ENCODE peak calls at places on chromosomes 4 and X, in six cellular contexts. One of them, this sample, is unnamed.

GRCh38 chr4:15668566-15669435 is 12.8 kb upstream of the FAM200B start:
- DNase-seq in CD8-positive, alpha-beta T cell: no peak
- DNase-seq in brain microvascular endothelial cell: no peak
- DNase-seq in WTC11: no peak
- DNase-seq in HFF-Myc: no peak
- DNase-seq in fibroblast of lung: no peak
- DNase-seq in this sample: no peak

GRCh38 chrX:48498374-48498809 is 10.4 kb upstream of the PORCN start:
- DNase-seq in brain microvascular endothelial cell: peak; percentile 63
- DNase-seq in HFF-Myc: no peak
- DNase-seq in CD8-positive, alpha-beta T cell: no peak
- DNase-seq in WTC11: no peak
- DNase-seq in fibroblast of lung: peak; percentile 90
- DNase-seq in this sample: peak; percentile 87

GRCh38 chr4:123417813-123418212 is 21.2 kb downstream of the SPRY1 start:
- DNase-seq in WTC11: no peak
- DNase-seq in fibroblast of lung: no peak
- DNase-seq in CD8-positive, alpha-beta T cell: no peak
- DNase-seq in HFF-Myc: no peak
- DNase-seq in brain microvascular endothelial cell: no peak
- DNase-seq in this sample: no peak

GRCh38 chrX:123013141-123013540 is 170.9 kb upstream of the GRIA3 start:
- DNase-seq in WTC11: no peak
- DNase-seq in fibroblast of lung: peak; percentile 52
- DNase-seq in brain microvascular endothelial cell: no peak
- DNase-seq in CD8-positive, alpha-beta T cell: no peak
- DNase-seq in HFF-Myc: no peak
- DNase-seq in this sample: no peak

GRCh38 chr4:7087036-7087435 is 19.2 kb upstream of the GRPEL1 start:
- DNase-seq in CD8-positive, alpha-beta T cell: no peak
- DNase-seq in HFF-Myc: no peak
- DNase-seq in fibroblast of lung: no peak
- DNase-seq in WTC11: no peak
- DNase-seq in brain microvascular endothelial cell: no peak
- DNase-seq in this sample: no peak

GRCh38 chr4:27089186-27089585 is 228.5 kb downstream of the STIM2 start:
- DNase-seq in HFF-Myc: no peak
- DNase-seq in brain microvascular endothelial cell: no peak
- DNase-seq in WTC11: no peak
- DNase-seq in fibroblast of lung: no peak
- DNase-seq in CD8-positive, alpha-beta T cell: no peak
- DNase-seq in this sample: no peak

GRCh38 chr4:4269856-4270255 is 20.1 kb downstream of the LYAR start:
- DNase-seq in fibroblast of lung: peak; percentile 43
- DNase-seq in HFF-Myc: no peak
- DNase-seq in WTC11: no peak
- DNase-seq in brain microvascular endothelial cell: peak; percentile 77
- DNase-seq in CD8-positive, alpha-beta T cell: no peak
- DNase-seq in this sample: no peak

GRCh38 chr4:41061482-41062185 is 152.7 kb downstream of the APBB2 start:
- DNase-seq in fibroblast of lung: peak; percentile 32
- DNase-seq in HFF-Myc: no peak
- DNase-seq in WTC11: no peak
- DNase-seq in brain microvascular endothelial cell: no peak
- DNase-seq in CD8-positive, alpha-beta T cell: no peak
- DNase-seq in this sample: peak; percentile 67

GRCh38 chr4:126738926-126739325 is 893.8 kb upstream of the INTU start:
- DNase-seq in WTC11: no peak
- DNase-seq in brain microvascular endothelial cell: no peak
- DNase-seq in fibroblast of lung: peak; percentile 35
- DNase-seq in CD8-positive, alpha-beta T cell: no peak
- DNase-seq in HFF-Myc: no peak
- DNase-seq in this sample: peak; percentile 77

GRCh38 chr4:120070191-120070590 is 3.5 kb upstream of the MAD2L1 start:
- DNase-seq in fibroblast of lung: peak; percentile 37
- DNase-seq in WTC11: no peak
- DNase-seq in HFF-Myc: no peak
- DNase-seq in CD8-positive, alpha-beta T cell: no peak
- DNase-seq in brain microvascular endothelial cell: no peak
- DNase-seq in this sample: peak; percentile 82

GRCh38 chr4:168614316-168615057 is 117.6 kb downstream of the PALLD start:
- DNase-seq in CD8-positive, alpha-beta T cell: no peak
- DNase-seq in fibroblast of lung: peak; percentile 66
- DNase-seq in brain microvascular endothelial cell: no peak
- DNase-seq in HFF-Myc: no peak
- DNase-seq in WTC11: no peak
- DNase-seq in this sample: no peak

GRCh38 chrX:19532709-19533108 is 17.4 kb upstream of the MAP3K15 start:
- DNase-seq in CD8-positive, alpha-beta T cell: no peak
- DNase-seq in WTC11: no peak
- DNase-seq in brain microvascular endothelial cell: no peak
- DNase-seq in fibroblast of lung: no peak
- DNase-seq in HFF-Myc: no peak
- DNase-seq in this sample: no peak

GRCh38 chr4:90542216-90542615 is 415.0 kb downstream of the CCSER1 start:
- DNase-seq in brain microvascular endothelial cell: no peak
- DNase-seq in CD8-positive, alpha-beta T cell: no peak
- DNase-seq in WTC11: no peak
- DNase-seq in HFF-Myc: no peak
- DNase-seq in fibroblast of lung: no peak
- DNase-seq in this sample: no peak

GRCh38 chr4:154292589-154292988 is 199.0 kb downstream of the DCHS2 start:
- DNase-seq in HFF-Myc: no peak
- DNase-seq in fibroblast of lung: no peak
- DNase-seq in CD8-positive, alpha-beta T cell: no peak
- DNase-seq in WTC11: no peak
- DNase-seq in brain microvascular endothelial cell: no peak
- DNase-seq in this sample: no peak

GRCh38 chrX:119427024-119427794 is 28.1 kb downstream of the SLC25A43 start:
- DNase-seq in HFF-Myc: no peak
- DNase-seq in fibroblast of lung: peak; percentile 67
- DNase-seq in CD8-positive, alpha-beta T cell: no peak
- DNase-seq in brain microvascular endothelial cell: peak; percentile 25
- DNase-seq in WTC11: no peak
- DNase-seq in this sample: peak; percentile 46

GRCh38 chr4:154928640-154929257 is 147.7 kb downstream of the RBM46 start:
- DNase-seq in brain microvascular endothelial cell: peak; percentile 1
- DNase-seq in fibroblast of lung: peak; percentile 10
- DNase-seq in WTC11: peak; percentile 40
- DNase-seq in CD8-positive, alpha-beta T cell: no peak
- DNase-seq in HFF-Myc: peak; percentile 14
- DNase-seq in this sample: peak; percentile 66

GRCh38 chrX:55007633-55008032 is 7.5 kb downstream of the APEX2 start:
- DNase-seq in WTC11: no peak
- DNase-seq in brain microvascular endothelial cell: peak; percentile 59
- DNase-seq in fibroblast of lung: peak; percentile 76
- DNase-seq in HFF-Myc: peak; percentile 9
- DNase-seq in CD8-positive, alpha-beta T cell: no peak
- DNase-seq in this sample: peak; percentile 37

GRCh38 chr4:89162987-89163386 is 51.7 kb downstream of the TIGD2 start:
- DNase-seq in HFF-Myc: no peak
- DNase-seq in brain microvascular endothelial cell: no peak
- DNase-seq in fibroblast of lung: no peak
- DNase-seq in CD8-positive, alpha-beta T cell: no peak
- DNase-seq in WTC11: no peak
- DNase-seq in this sample: no peak

GRCh38 chrX:7071390-7071789 is 76.1 kb upstream of the STS start:
- DNase-seq in CD8-positive, alpha-beta T cell: no peak
- DNase-seq in brain microvascular endothelial cell: no peak
- DNase-seq in HFF-Myc: no peak
- DNase-seq in WTC11: no peak
- DNase-seq in fibroblast of lung: no peak
- DNase-seq in this sample: no peak

GRCh38 chr4:25345880-25346279 is 31.2 kb upstream of the ANAPC4 start:
- DNase-seq in fibroblast of lung: peak; percentile 24
- DNase-seq in CD8-positive, alpha-beta T cell: no peak
- DNase-seq in HFF-Myc: peak; percentile 11
- DNase-seq in brain microvascular endothelial cell: no peak
- DNase-seq in WTC11: no peak
- DNase-seq in this sample: no peak

GRCh38 chrX:120755066-120755846 is 120.4 kb downstream of the CT47B1 start:
- DNase-seq in HFF-Myc: no peak
- DNase-seq in CD8-positive, alpha-beta T cell: no peak
- DNase-seq in fibroblast of lung: no peak
- DNase-seq in WTC11: no peak
- DNase-seq in brain microvascular endothelial cell: no peak
- DNase-seq in this sample: no peak

GRCh38 chrX:125374169-125374568 is 54.5 kb downstream of the TEX13C start:
- DNase-seq in CD8-positive, alpha-beta T cell: no peak
- DNase-seq in fibroblast of lung: no peak
- DNase-seq in HFF-Myc: no peak
- DNase-seq in WTC11: no peak
- DNase-seq in brain microvascular endothelial cell: no peak
- DNase-seq in this sample: no peak

GRCh38 chr4:162557516-162558106 is 393.8 kb upstream of the FSTL5 start:
- DNase-seq in HFF-Myc: no peak
- DNase-seq in fibroblast of lung: no peak
- DNase-seq in WTC11: no peak
- DNase-seq in CD8-positive, alpha-beta T cell: no peak
- DNase-seq in brain microvascular endothelial cell: no peak
- DNase-seq in this sample: no peak

GRCh38 chr4:98612318-98613250 is 45.8 kb downstream of the TSPAN5 start:
- DNase-seq in brain microvascular endothelial cell: no peak
- DNase-seq in CD8-positive, alpha-beta T cell: no peak
- DNase-seq in HFF-Myc: no peak
- DNase-seq in WTC11: no peak
- DNase-seq in fibroblast of lung: peak; percentile 36
- DNase-seq in this sample: no peak

GRCh38 chr4:128521634-128522253 is 234.1 kb upstream of the PGRMC2 start:
- DNase-seq in brain microvascular endothelial cell: peak; percentile 53
- DNase-seq in HFF-Myc: no peak
- DNase-seq in CD8-positive, alpha-beta T cell: no peak
- DNase-seq in fibroblast of lung: peak; percentile 85
- DNase-seq in WTC11: no peak
- DNase-seq in this sample: peak; percentile 52

GRCh38 chr4:42339935-42340406 is 57.3 kb upstream of the SHISA3 start:
- DNase-seq in fibroblast of lung: peak; percentile 39
- DNase-seq in CD8-positive, alpha-beta T cell: no peak
- DNase-seq in HFF-Myc: no peak
- DNase-seq in WTC11: peak; percentile 24
- DNase-seq in brain microvascular endothelial cell: peak; percentile 67
- DNase-seq in this sample: no peak

GRCh38 chr4:81214518-81215218 is 354 bp downstream of the PRKG2 start:
- DNase-seq in HFF-Myc: no peak
- DNase-seq in CD8-positive, alpha-beta T cell: no peak
- DNase-seq in brain microvascular endothelial cell: peak; percentile 9
- DNase-seq in fibroblast of lung: peak; percentile 25
- DNase-seq in WTC11: peak; percentile 56
- DNase-seq in this sample: peak; percentile 70

GRCh38 chrX:74465424-74465823 is 44.1 kb downstream of the SLC16A2 start:
- DNase-seq in HFF-Myc: no peak
- DNase-seq in brain microvascular endothelial cell: no peak
- DNase-seq in fibroblast of lung: no peak
- DNase-seq in WTC11: no peak
- DNase-seq in CD8-positive, alpha-beta T cell: no peak
- DNase-seq in this sample: peak; percentile 38

GRCh38 chr4:85783483-85783882 is 308.5 kb downstream of the ARHGAP24 start:
- DNase-seq in HFF-Myc: no peak
- DNase-seq in fibroblast of lung: peak; percentile 87
- DNase-seq in brain microvascular endothelial cell: peak; percentile 90
- DNase-seq in WTC11: no peak
- DNase-seq in CD8-positive, alpha-beta T cell: no peak
- DNase-seq in this sample: peak; percentile 90

DNA sequence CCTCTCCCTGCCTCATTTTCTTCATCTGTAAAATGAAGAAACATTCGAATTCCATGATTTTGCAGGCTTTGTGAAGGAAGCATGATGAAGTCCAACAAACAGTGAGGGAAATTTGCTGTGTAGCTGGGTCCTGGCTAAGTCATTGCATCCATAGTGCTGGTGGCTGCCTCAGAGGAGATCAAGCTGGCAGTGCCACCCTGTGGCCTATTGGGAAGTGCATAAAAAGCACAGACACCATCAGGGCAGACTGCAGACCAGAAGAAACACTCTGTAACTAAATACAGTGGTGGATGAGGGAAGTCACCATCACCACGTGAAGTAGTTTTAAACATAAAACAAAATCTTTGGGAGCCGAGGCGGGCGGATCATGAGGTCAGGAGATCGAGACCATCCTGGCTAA is 40.7 kb upstream of the DDX3X start:
- DNase-seq in brain microvascular endothelial cell: no peak
- DNase-seq in CD8-positive, alpha-beta T cell: no peak
- DNase-seq in HFF-Myc: no peak
- DNase-seq in fibroblast of lung: no peak
- DNase-seq in WTC11: peak; percentile 44
- DNase-seq in this sample: peak; percentile 15
- TF ChIP-seq CTCF in brain microvascular endothelial cell: peak; percentile 45
- TF ChIP-seq CTCF in CD8-positive, alpha-beta T cell: no peak
- TF ChIP-seq CTCF in HFF-Myc: peak; percentile 17
- TF ChIP-seq CTCF in fibroblast of lung: no peak
- TF ChIP-seq CTCF in WTC11: peak; percentile 14
- TF ChIP-seq CTCF in this sample: no peak

DNA sequence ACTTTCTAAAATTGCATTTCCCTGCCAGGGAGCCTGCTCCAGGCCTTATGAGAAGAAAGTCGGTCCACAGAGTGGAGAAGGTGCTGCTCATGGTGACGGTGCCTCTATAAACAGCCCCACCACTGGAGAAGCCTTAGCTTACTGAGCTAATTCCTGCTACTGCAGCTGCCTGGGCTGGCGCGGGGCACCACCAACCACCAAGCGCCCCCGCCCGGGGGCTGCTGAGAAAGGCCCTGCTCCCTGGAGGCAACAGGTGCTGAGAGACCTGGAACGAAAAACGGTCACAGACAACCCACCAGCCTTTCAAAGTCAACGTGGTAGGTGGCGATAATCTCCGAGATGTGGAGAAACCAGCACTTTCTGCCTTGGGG is 2.9 kb downstream of the HCFC1 start:
- DNase-seq in brain microvascular endothelial cell: no peak
- DNase-seq in WTC11: no peak
- DNase-seq in HFF-Myc: no peak
- DNase-seq in CD8-positive, alpha-beta T cell: no peak
- DNase-seq in fibroblast of lung: peak; percentile 29
- DNase-seq in this sample: no peak
- TF ChIP-seq CTCF in brain microvascular endothelial cell: peak; percentile 25
- TF ChIP-seq CTCF in WTC11: no peak
- TF ChIP-seq CTCF in HFF-Myc: no peak
- TF ChIP-seq CTCF in CD8-positive, alpha-beta T cell: no peak
- TF ChIP-seq CTCF in fibroblast of lung: no peak
- TF ChIP-seq CTCF in this sample: no peak

GRCh38 chrX:130025256-130025655 is 42.8 kb downstream of the BCORL1 start:
- DNase-seq in CD8-positive, alpha-beta T cell: no peak
- DNase-seq in WTC11: peak; percentile 55
- DNase-seq in HFF-Myc: no peak
- DNase-seq in brain microvascular endothelial cell: no peak
- DNase-seq in fibroblast of lung: no peak
- DNase-seq in this sample: no peak
- TF ChIP-seq CTCF in CD8-positive, alpha-beta T cell: no peak
- TF ChIP-seq CTCF in WTC11: no peak
- TF ChIP-seq CTCF in HFF-Myc: no peak
- TF ChIP-seq CTCF in brain microvascular endothelial cell: no peak
- TF ChIP-seq CTCF in fibroblast of lung: no peak
- TF ChIP-seq CTCF in this sample: no peak

DNA sequence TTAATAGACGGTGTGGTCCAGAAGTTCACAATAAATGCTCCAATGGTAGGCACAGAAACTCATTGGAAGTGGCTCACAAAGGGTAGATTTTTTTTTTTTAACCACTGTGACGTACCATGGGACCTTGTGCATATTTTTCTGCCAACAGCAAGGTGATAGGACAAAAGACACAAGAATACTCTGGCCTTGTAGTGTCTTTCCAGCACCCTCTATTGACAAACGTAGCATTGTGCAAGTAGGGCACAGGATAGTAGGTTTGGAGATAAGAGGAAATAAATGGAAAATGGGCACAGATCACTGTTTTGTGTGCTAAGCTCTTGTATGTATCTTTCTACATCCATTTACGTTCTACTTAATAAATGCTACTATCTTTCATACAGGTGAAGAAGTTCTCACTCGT is 2054.9 kb downstream of the PCDH7 start:
- DNase-seq in CD8-positive, alpha-beta T cell: no peak
- DNase-seq in fibroblast of lung: peak; percentile 0
- DNase-seq in HFF-Myc: no peak
- DNase-seq in WTC11: no peak
- DNase-seq in brain microvascular endothelial cell: peak; percentile 23
- DNase-seq in this sample: no peak
- TF ChIP-seq CTCF in CD8-positive, alpha-beta T cell: no peak
- TF ChIP-seq CTCF in fibroblast of lung: no peak
- TF ChIP-seq CTCF in HFF-Myc: no peak
- TF ChIP-seq CTCF in WTC11: no peak
- TF ChIP-seq CTCF in brain microvascular endothelial cell: peak; percentile 52
- TF ChIP-seq CTCF in this sample: no peak